ENCODE peak calls at places on chromosomes 6 and 20, in four cellular contexts. I is uterus, N is right cardiac atrium, F is GM12865. U is an unnamed sample.
A peak's percentile ranks its signal among the peaks of the same experiment; 100 is the strongest.

GRCh38 chr6:44254201-44254956 is 2.9 kb downstream of the SLC35B2 start:
- DNase-seq in N (peak; percentile 59), F (peak; percentile 35), I (no peak), U (no peak)

GRCh38 chr6:39849764-39850163 is 57.6 kb downstream of the DAAM2 start:
- DNase-seq in F (no peak), I (no peak), N (no peak), U (no peak)

GRCh38 chr20:21702553-21703467 is 2.7 kb upstream of the PAX1 start:
- DNase-seq in N (peak; percentile 79), F (peak; percentile 24), I (peak; percentile 51), U (peak; percentile 71)

GRCh38 chr6:16805190-16805860 is 44.1 kb upstream of the ATXN1 start:
- DNase-seq in I (no peak), N (no peak), F (no peak), U (no peak)

GRCh38 chr20:35702051-35702823 is 3.0 kb downstream of the ROMO1 start:
- DNase-seq in F (no peak), N (no peak), I (peak; percentile 3), U (no peak)

GRCh38 chr6:3209114-3210023 is 18.1 kb downstream of the TUBB2B start:
- DNase-seq in N (peak; percentile 61), F (peak; percentile 91), I (peak; percentile 61), U (peak; percentile 61)

GRCh38 chr6:50113114-50113857 is 63.6 kb upstream of the DEFB112 start:
- DNase-seq in I (no peak), F (no peak), N (no peak), U (no peak)

GRCh38 chr20:63811491-63811875 is 19.6 kb downstream of the ZBTB46 start:
- DNase-seq in F (no peak), I (no peak), N (no peak), U (no peak)

GRCh38 chr6:101722481-101722880 is 329.0 kb downstream of the GRIK2 start:
- DNase-seq in F (no peak), I (no peak), N (no peak), U (no peak)

GRCh38 chr6:36436466-36436865 is 6.2 kb downstream of the PXT1 start:
- DNase-seq in N (no peak), I (no peak), F (peak; percentile 4), U (no peak)

GRCh38 chr20:11810316-11811130 is 107.2 kb upstream of the BTBD3 start:
- DNase-seq in I (no peak), F (no peak), N (no peak), U (no peak)

GRCh38 chr6:52276130-52276529 is 8.4 kb downstream of the MCM3 start:
- DNase-seq in I (no peak), N (no peak), F (no peak), U (no peak)

GRCh38 chr6:137102851-137103492 is 58.2 kb upstream of the IL20RA start:
- DNase-seq in N (no peak), I (no peak), F (peak; percentile 98), U (no peak)

GRCh38 chr20:1993986-1994385 is at the start of gene PDYN:
- DNase-seq in F (no peak), I (no peak), N (no peak), U (no peak)

GRCh38 chr20:35497780-35498189 is 31.7 kb downstream of the C20orf173 start:
- DNase-seq in F (no peak), I (peak; percentile 88), N (peak; percentile 94), U (peak; percentile 79)

GRCh38 chr6:37381579-37381978 is 27.8 kb downstream of the RNF8 start:
- DNase-seq in N (no peak), F (peak; percentile 83), I (no peak), U (no peak)

GRCh38 chr20:22711981-22712755 is 127.8 kb upstream of the FOXA2 start:
- DNase-seq in F (no peak), I (no peak), N (no peak), U (no peak)

GRCh38 chr6:157669747-157670216 is 153.3 kb upstream of the SNX9 start:
- DNase-seq in I (peak; percentile 78), F (no peak), N (peak; percentile 95), U (peak; percentile 80)

GRCh38 chr6:82178084-82178758 is 69.3 kb downstream of the IBTK start:
- DNase-seq in I (no peak), F (no peak), N (no peak), U (no peak)

GRCh38 chr6:35534396-35535170 is 21.9 kb upstream of the TULP1 start:
- DNase-seq in I (peak; percentile 23), N (no peak), F (no peak), U (no peak)

GRCh38 chr6:4388675-4389074 is 253.3 kb upstream of the ECI2 start:
- DNase-seq in N (no peak), F (no peak), I (no peak), U (no peak)

GRCh38 chr6:9623228-9623832 is 791.5 kb downstream of the TFAP2A start:
- DNase-seq in I (no peak), F (peak; percentile 30), N (no peak), U (no peak)

GRCh38 chr6:3195695-3196497 is 31.6 kb downstream of the TUBB2B start:
- DNase-seq in F (no peak), N (no peak), I (no peak), U (no peak)

GRCh38 chr6:156449128-156449527 is 328.1 kb upstream of the ARID1B start:
- DNase-seq in I (no peak), N (no peak), F (no peak), U (peak; percentile 32)

GRCh38 chr6:134730013-134730412 is 219.9 kb downstream of the ALDH8A1 start:
- DNase-seq in N (no peak), F (no peak), I (no peak), U (no peak)

GRCh38 chr6:134078166-134078565 is 25.7 kb upstream of the SLC2A12 start:
- DNase-seq in F (no peak), N (no peak), I (no peak), U (no peak)

GRCh38 chr6:131443514-131443913 is 129.5 kb upstream of the ARG1 start:
- DNase-seq in F (no peak), I (no peak), N (no peak), U (no peak)

GRCh38 chr6:18579165-18579564 is 192.0 kb downstream of the RNF144B start:
- DNase-seq in I (no peak), F (no peak), N (no peak), U (no peak)

GRCh38 chr6:35063701-35064507 is 77.2 kb downstream of the TCP11 start:
- DNase-seq in F (no peak), I (no peak), N (peak; percentile 61), U (peak; percentile 46)

GRCh38 chr20:62628691-62629090 is 13.6 kb upstream of the SLCO4A1 start:
- DNase-seq in N (peak; percentile 22), I (no peak), F (no peak), U (peak; percentile 20)

GRCh38 chr6:99836471-99836870 is 157.6 kb downstream of the MCHR2 start:
- DNase-seq in F (no peak), I (no peak), N (no peak), U (no peak)

GRCh38 chr6:136763716-136764521 is 28.4 kb downstream of the MAP3K5 start:
- DNase-seq in F (peak; percentile 88), N (no peak), I (no peak), U (no peak)

GRCh38 chr6:167094820-167095637 is 27.9 kb upstream of the CCR6 start:
- DNase-seq in I (no peak), F (peak; percentile 90), N (no peak), U (no peak)

GRCh38 chr6:167095888-167096287 is 27.0 kb upstream of the CCR6 start:
- DNase-seq in I (no peak), N (no peak), F (no peak), U (no peak)

GRCh38 chr6:167093922-167094432 is 28.9 kb upstream of the CCR6 start:
- DNase-seq in F (peak; percentile 93), I (no peak), N (peak; percentile 61), U (no peak)

GRCh38 chr6:167093406-167093921 is 29.4 kb upstream of the CCR6 start:
- DNase-seq in F (peak; percentile 52), I (no peak), N (no peak), U (no peak)

DNA sequence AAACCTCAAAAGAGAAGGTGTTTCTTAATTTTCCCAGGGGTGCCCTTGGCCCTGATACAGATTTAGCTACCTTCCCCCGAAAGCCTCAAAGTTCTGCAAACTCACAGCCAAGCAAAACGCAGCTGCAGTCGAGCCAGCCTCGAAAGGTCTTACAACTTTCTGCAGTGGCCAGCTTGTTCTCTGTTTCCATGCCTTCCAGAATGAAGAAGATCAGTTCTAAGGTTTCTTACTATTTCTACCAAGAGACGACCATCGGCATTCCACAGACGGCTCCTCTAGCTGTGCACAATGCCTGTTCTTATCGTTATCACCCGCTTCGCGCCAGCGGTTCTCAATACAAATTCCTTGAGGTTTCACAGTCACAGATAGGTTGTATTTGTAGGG is 28.5 kb upstream of the CCR6 start:
- DNase-seq in F (no peak), I (no peak), N (no peak), U (no peak)
- H3K4me3 ChIP-seq in F (peak overlapping the region; percentile 59), I (no peak overlapping the region), N (no peak overlapping the region), U (peak overlapping the region; percentile 19)

GRCh38 chr20:53774487-53775203 is 181.0 kb upstream of the ZNF217 start:
- DNase-seq in N (no peak), F (no peak), I (no peak), U (peak; percentile 32)

GRCh38 chr20:53778041-53778516 is 184.4 kb upstream of the ZNF217 start:
- DNase-seq in F (no peak), I (no peak), N (no peak), U (no peak)

GRCh38 chr20:53769041-53769440 is 175.4 kb upstream of the ZNF217 start:
- DNase-seq in F (no peak), N (no peak), I (no peak), U (no peak)

GRCh38 chr20:53776858-53777257 is 183.2 kb upstream of the ZNF217 start:
- DNase-seq in N (no peak), I (no peak), F (no peak), U (no peak)

GRCh38 chr20:53773792-53774371 is 180.2 kb upstream of the ZNF217 start:
- DNase-seq in F (no peak), I (no peak), N (no peak), U (no peak)
- H3K4me3 ChIP-seq in F (no peak overlapping the region), I (no peak overlapping the region), N (no peak overlapping the region), U (no peak overlapping the region)

GRCh38 chr6:140494321-140495085 is 1120.1 kb upstream of the CITED2 start:
- DNase-seq in I (no peak), N (no peak), F (no peak), U (no peak)
- H3K4me3 ChIP-seq in I (no peak overlapping the region), N (no peak overlapping the region), F (no peak overlapping the region), U (no peak overlapping the region)

GRCh38 chr20:54070187-54070987 is at the start of gene BCAS1:
- DNase-seq in I (no peak), F (no peak), N (no peak), U (no peak)
- H3K4me3 ChIP-seq in I (no peak within 1 kb of the TSS), F (no peak within 1 kb of the TSS), N (no peak within 1 kb of the TSS), U (no peak within 1 kb of the TSS)

GRCh38 chr6:41469156-41469950 is 76.8 kb upstream of the FOXP4 start:
- DNase-seq in F (no peak), N (no peak), I (no peak), U (no peak)
- H3K4me3 ChIP-seq in F (no peak overlapping the region), N (peak overlapping the region; percentile 22), I (no peak overlapping the region), U (no peak overlapping the region)

GRCh38 chr20:57655812-57656161 is 35.6 kb upstream of the ZBP1 start:
- DNase-seq in I (peak; percentile 7), F (no peak), N (no peak), U (no peak)
- H3K4me3 ChIP-seq in I (no peak overlapping the region), F (no peak overlapping the region), N (no peak overlapping the region), U (no peak overlapping the region)